ENCODE peak calls at places on chromosomes 16 and 17, in four cellular contexts. N is stimulated activated CD8-positive, alpha-beta memory T cell treated with anti-CD3 and anti-CD28 coated beads, Interleukin-4, amount 100 ng/mL, for 4 hours; U is GM18507; Y is activated CD4-positive, alpha-beta memory T cell treated with anti-CD3 and anti-CD28 coated beads for 36 hours. D is an unnamed sample.

GRCh38 chr16:4392382-4393242 is 21.0 kb downstream of the VASN start:
- DNase-seq in U (no peak), Y (no peak), N (no peak), D (peak)

GRCh38 chr16:89358030-89359005 is 132.0 kb downstream of the ANKRD11 start:
- DNase-seq in U (no peak), Y (peak), N (no peak), D (no peak)

GRCh38 chr17:67211742-67212141 is 33.3 kb downstream of the HELZ start:
- DNase-seq in U (no peak), N (no peak), Y (no peak), D (no peak)

GRCh38 chr17:31693433-31694210 is 165.4 kb downstream of the COPRS start:
- DNase-seq in Y (no peak), U (no peak), N (no peak), D (no peak)

GRCh38 chr17:32269377-32269776 is 3.7 kb downstream of the RHBDL3 start:
- DNase-seq in U (no peak), Y (no peak), N (no peak), D (no peak)

GRCh38 chr17:81912441-81913309 is 1.5 kb upstream of the PCYT2 start:
- DNase-seq in Y (no peak), N (no peak), U (no peak), D (no peak)

GRCh38 chr16:23801387-23801786 is 34.4 kb upstream of the PRKCB start:
- DNase-seq in U (peak), Y (peak), N (peak), D (no peak)

GRCh38 chr17:15384142-15384803 is 42.9 kb upstream of the TEKT3 start:
- DNase-seq in Y (no peak), U (no peak), N (no peak), D (peak)

GRCh38 chr17:42743595-42744282 is 1.1 kb downstream of the EZH1 start:
- DNase-seq in N (no peak), U (no peak), Y (no peak), D (no peak)

D was measured in suprapubic skin.